ENCODE peak calls at places on chromosomes 5 and 9, in nine cellular contexts. N is stomach, S is H1, G is HepG2, A is endothelial cell of umbilical vein, D is transverse colon, X is HCT116, H is GM12878, C is K562. F is an unnamed sample.

GRCh38 chr9:114278881-114279570 is 43.9 kb upstream of the ORM1 start:
- DNase-seq in N (no peak), S (no peak), G (no peak), A (no peak), D (no peak), X (peak; percentile 88), H (no peak), C (no peak), F (peak; percentile 55)

GRCh38 chr5:173565491-173566038 is 50.9 kb downstream of the BOD1 start:
- DNase-seq in N (no peak), S (no peak), G (no peak), A (no peak), D (no peak), X (no peak), H (no peak), C (no peak), F (no peak)

GRCh38 chr5:141968914-141969608 is at the start of gene RNF14:
- DNase-seq in N (peak; percentile 95), S (peak; percentile 89), G (peak; percentile 87), A (peak; percentile 95), D (peak; percentile 95), X (peak; percentile 83), H (peak; percentile 74), C (peak; percentile 93), F (peak; percentile 100)

GRCh38 chr9:91199739-91200497 is 161.8 kb downstream of the AUH start:
- DNase-seq in N (no peak), S (no peak), G (no peak), A (no peak), D (no peak), X (no peak), H (no peak), C (no peak), F (no peak)

GRCh38 chr5:76256116-76256889 is 146.8 kb upstream of the IQGAP2 start:
- DNase-seq in N (peak; percentile 54), S (no peak), G (peak; percentile 63), A (peak; percentile 57), D (peak; percentile 61), X (peak; percentile 52), H (no peak), C (peak; percentile 31), F (no peak)

GRCh38 chr9:37903581-37903830 is 421 bp downstream of the SLC25A51 start:
- DNase-seq in N (no peak), S (no peak), G (no peak), A (no peak), D (no peak), X (no peak), H (no peak), C (no peak), F (peak; percentile 94)

GRCh38 chr5:107277485-107278040 is 393.2 kb downstream of the EFNA5 start:
- DNase-seq in N (no peak), S (no peak), G (no peak), A (no peak), D (no peak), X (no peak), H (no peak), C (no peak), F (no peak)

GRCh38 chr9:121285835-121286687 is 18.1 kb downstream of the GSN start:
- DNase-seq in N (peak; percentile 44), S (no peak), G (no peak), A (peak; percentile 96), D (peak; percentile 63), X (peak; percentile 64), H (no peak), C (peak; percentile 49), F (no peak)

GRCh38 chr5:152650413-152650812 is 245.3 kb upstream of the NMUR2 start:
- DNase-seq in N (no peak), S (no peak), G (no peak), A (no peak), D (no peak), X (no peak), H (no peak), C (no peak), F (no peak)

GRCh38 chr9:136996361-136997281 is at the start of gene CLIC3:
- DNase-seq in N (peak; percentile 73), S (no peak), G (peak; percentile 46), A (no peak), D (peak; percentile 75), X (no peak), H (no peak), C (peak; percentile 79), F (peak; percentile 88)

GRCh38 chr9:127708952-127709587 is 2.3 kb downstream of the CFAP157 start:
- DNase-seq in N (no peak), S (no peak), G (no peak), A (no peak), D (no peak), X (no peak), H (no peak), C (no peak), F (no peak)

GRCh38 chr9:70406446-70406862 is 8.0 kb downstream of the KLF9 start:
- DNase-seq in N (no peak), S (no peak), G (no peak), A (no peak), D (peak; percentile 33), X (no peak), H (no peak), C (no peak), F (no peak)

GRCh38 chr5:534006-534742 is 9.9 kb upstream of the SLC9A3 start:
- DNase-seq in N (no peak), S (no peak), G (no peak), A (no peak), D (no peak), X (no peak), H (no peak), C (no peak), F (peak; percentile 74)

GRCh38 chr5:172187118-172188032 is 649 bp downstream of the STK10 start:
- DNase-seq in N (peak; percentile 63), S (no peak), G (peak; percentile 44), A (peak; percentile 49), D (peak; percentile 81), X (peak; percentile 26), H (no peak), C (peak; percentile 50), F (peak; percentile 94)

GRCh38 chr5:172186114-172186695 is 1.8 kb downstream of the STK10 start:
- DNase-seq in N (no peak), S (no peak), G (no peak), A (no peak), D (no peak), X (no peak), H (no peak), C (no peak), F (peak; percentile 57)

GRCh38 chr5:172188893-172189692 is 1.1 kb upstream of the STK10 start:
- DNase-seq in N (no peak), S (no peak), G (no peak), A (no peak), D (no peak), X (no peak), H (no peak), C (no peak), F (peak; percentile 79)

GRCh38 chr5:172189693-172190296 is 1.8 kb upstream of the STK10 start:
- DNase-seq in N (no peak), S (no peak), G (no peak), A (no peak), D (no peak), X (no peak), H (no peak), C (no peak), F (no peak)

DNA sequence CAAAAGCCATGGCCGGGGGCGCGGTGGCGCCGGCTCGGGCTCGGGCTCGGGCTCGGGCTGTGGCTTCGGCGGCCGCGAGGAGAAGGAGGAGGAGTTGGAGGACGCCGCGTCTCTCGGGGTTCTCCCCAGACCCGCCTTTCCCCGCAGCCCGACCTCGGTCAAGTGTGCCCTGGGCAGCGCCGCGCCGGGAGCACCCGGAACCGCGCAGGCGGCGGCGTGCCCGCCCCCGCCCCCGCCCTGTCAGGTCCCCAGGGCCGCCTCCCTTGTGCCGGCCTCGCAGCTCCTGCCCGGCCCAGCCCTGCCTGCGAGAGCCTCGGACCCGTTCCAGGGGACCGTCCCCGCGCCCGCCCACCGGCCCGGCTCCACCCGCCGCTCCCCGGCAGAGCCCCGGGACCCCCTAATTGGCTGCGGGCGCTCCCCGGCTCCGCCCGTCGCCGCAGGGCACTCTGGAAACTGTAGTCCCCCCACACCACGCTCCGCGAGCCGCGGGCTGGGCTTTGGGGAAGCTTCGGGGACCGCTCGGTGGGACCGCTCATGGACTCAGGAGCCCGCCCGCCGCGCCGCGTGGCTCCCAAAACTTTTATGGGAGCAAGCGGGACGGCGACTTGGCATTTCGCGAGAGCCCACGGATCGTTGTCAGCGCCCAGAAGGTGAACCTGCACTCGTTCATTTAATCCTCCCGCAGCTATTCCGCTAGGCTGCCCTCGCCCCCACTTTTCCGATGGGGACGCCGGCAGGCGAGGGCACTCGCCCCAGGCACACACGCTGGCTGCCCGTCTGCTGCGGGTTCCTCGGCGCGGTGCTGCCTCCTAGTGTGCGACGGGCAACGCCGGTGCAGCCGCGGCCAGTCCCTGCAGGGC is at the start of gene STK10:
- DNase-seq in N (peak; percentile 92), S (no peak), G (peak; percentile 80), A (peak; percentile 91), D (peak; percentile 94), X (peak; percentile 75), H (no peak), C (peak; percentile 88), F (peak; percentile 99)
- TF ChIP-seq POLR2A in N (no peak), S (no peak), G (peak; percentile 61), A (peak; percentile 52), D (peak; percentile 80), X (no peak), H (peak; percentile 65), C (peak; percentile 52), F (no peak)

DNA sequence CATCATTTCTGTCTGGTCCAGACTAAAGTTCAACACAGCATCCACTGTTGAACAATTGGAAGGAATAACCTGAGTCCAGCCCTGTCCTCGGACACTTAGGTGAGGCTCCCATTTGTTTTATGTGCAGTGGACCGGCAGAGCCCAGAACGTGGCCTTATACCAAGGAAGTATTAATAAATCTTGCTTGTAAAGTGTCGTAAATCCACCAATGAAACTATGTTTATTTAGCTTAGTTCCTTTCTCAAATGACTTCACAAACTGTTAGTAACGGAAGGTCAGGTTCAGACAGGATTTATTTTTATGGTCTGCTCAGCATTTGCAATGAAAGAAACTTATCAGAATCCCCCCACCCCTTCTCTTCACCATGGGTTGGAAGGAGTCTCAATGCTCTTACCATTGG is 149.5 kb downstream of the PCSK1 start:
- DNase-seq in N (no peak), S (no peak), G (no peak), A (no peak), D (no peak), X (no peak), H (no peak), C (no peak), F (no peak)
- TF ChIP-seq POLR2AphosphoS5 in N (no peak), S (no peak), G (no peak), A (no peak), D (no peak), X (no peak), H (no peak), C (no peak), F (no peak)

DNA sequence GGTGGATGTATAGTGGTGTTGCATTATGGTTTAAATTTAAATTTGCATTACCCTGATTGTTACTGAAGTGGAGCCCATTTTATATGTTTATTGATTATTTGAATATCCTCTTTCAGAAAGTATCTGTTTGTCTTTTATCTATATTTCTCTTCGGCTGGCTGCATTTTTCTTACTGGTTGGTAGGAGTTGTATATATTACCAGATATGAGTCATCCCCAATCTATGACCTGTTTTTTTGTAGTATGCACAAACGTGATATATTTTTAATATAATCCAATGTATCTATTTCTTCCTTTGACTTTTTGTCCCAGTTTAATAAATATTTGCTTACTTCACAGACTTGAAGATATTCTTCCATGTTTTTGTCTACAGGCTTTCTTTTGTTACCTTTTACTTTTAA is 29.3 kb upstream of the CAMK4 start:
- DNase-seq in N (no peak), S (no peak), G (no peak), A (no peak), D (no peak), X (no peak), H (no peak), C (no peak), F (no peak)
- H3K27me3 ChIP-seq in N (no peaks in the 10 kb centered on the region), S (no peaks in the 10 kb centered on the region), G (no peaks in the 10 kb centered on the region), A (peaks cover 3% of the 10 kb centered on the region), D (no peaks in the 10 kb centered on the region), X (no peaks in the 10 kb centered on the region), H (no peaks in the 10 kb centered on the region), C (no peaks in the 10 kb centered on the region), F (no peaks in the 10 kb centered on the region)

GRCh38 chr9:124286292-124286931 is 28.7 kb downstream of the NEK6 start:
- DNase-seq in N (peak; percentile 58), S (no peak), G (no peak), A (peak; percentile 85), D (peak; percentile 81), X (peak; percentile 19), H (peak; percentile 66), C (no peak), F (no peak)
- TF ChIP-seq POLR2A in N (no peak), S (no peak), G (no peak), A (no peak), D (no peak), X (no peak), H (peak; percentile 28), C (no peak), F (no peak)

F was measured in spleen.